ENCODE peak calls at places on chromosomes 16 and 17, in five cellular contexts. One of them, this sample, is unnamed.

GRCh38 chr16:6804461-6804860 is 528.2 kb upstream of the RBFOX1 start:
- DNase-seq in neural crest cell: no peak
- DNase-seq in stimulated activated CD4-positive, alpha-beta T cell treated with anti-CD3 and anti-CD28 coated beads, Interleukin-4, amount 100 ng/mL, for 1 hour: no peak
- DNase-seq in Ammon's horn: peak; percentile 21
- DNase-seq in GDM1: no peak
- DNase-seq in this sample: no peak

GRCh38 chr16:30664616-30665109 is 6.4 kb downstream of the FBRS start:
- DNase-seq in neural crest cell: no peak
- DNase-seq in stimulated activated CD4-positive, alpha-beta T cell treated with anti-CD3 and anti-CD28 coated beads, Interleukin-4, amount 100 ng/mL, for 1 hour: no peak
- DNase-seq in Ammon's horn: no peak
- DNase-seq in GDM1: no peak
- DNase-seq in this sample: no peak

GRCh38 chr17:6178959-6179358 is 108.8 kb downstream of the WSCD1 start:
- DNase-seq in neural crest cell: no peak
- DNase-seq in stimulated activated CD4-positive, alpha-beta T cell treated with anti-CD3 and anti-CD28 coated beads, Interleukin-4, amount 100 ng/mL, for 1 hour: no peak
- DNase-seq in Ammon's horn: no peak
- DNase-seq in GDM1: no peak
- DNase-seq in this sample: peak; percentile 42

GRCh38 chr17:76382305-76382802 is 2.1 kb upstream of the SPHK1 start:
- DNase-seq in neural crest cell: peak; percentile 85
- DNase-seq in stimulated activated CD4-positive, alpha-beta T cell treated with anti-CD3 and anti-CD28 coated beads, Interleukin-4, amount 100 ng/mL, for 1 hour: peak; percentile 46
- DNase-seq in Ammon's horn: no peak
- DNase-seq in GDM1: no peak
- DNase-seq in this sample: peak; percentile 98

GRCh38 chr16:9039208-9039607 is 52.2 kb upstream of the HAPSTR1 start:
- DNase-seq in neural crest cell: no peak
- DNase-seq in stimulated activated CD4-positive, alpha-beta T cell treated with anti-CD3 and anti-CD28 coated beads, Interleukin-4, amount 100 ng/mL, for 1 hour: no peak
- DNase-seq in Ammon's horn: no peak
- DNase-seq in GDM1: no peak
- DNase-seq in this sample: no peak

GRCh38 chr17:66373944-66374817 is 71.8 kb downstream of the PRKCA start:
- DNase-seq in neural crest cell: peak; percentile 29
- DNase-seq in stimulated activated CD4-positive, alpha-beta T cell treated with anti-CD3 and anti-CD28 coated beads, Interleukin-4, amount 100 ng/mL, for 1 hour: peak; percentile 23
- DNase-seq in Ammon's horn: peak; percentile 74
- DNase-seq in GDM1: peak; percentile 10
- DNase-seq in this sample: peak; percentile 64

GRCh38 chr17:4073983-4074830 is 68.6 kb downstream of the ZZEF1 start:
- DNase-seq in neural crest cell: no peak
- DNase-seq in stimulated activated CD4-positive, alpha-beta T cell treated with anti-CD3 and anti-CD28 coated beads, Interleukin-4, amount 100 ng/mL, for 1 hour: no peak
- DNase-seq in Ammon's horn: peak; percentile 68
- DNase-seq in GDM1: no peak
- DNase-seq in this sample: no peak

GRCh38 chr17:57110152-57110542 is 25.1 kb downstream of the AKAP1 start:
- DNase-seq in neural crest cell: no peak
- DNase-seq in stimulated activated CD4-positive, alpha-beta T cell treated with anti-CD3 and anti-CD28 coated beads, Interleukin-4, amount 100 ng/mL, for 1 hour: no peak
- DNase-seq in Ammon's horn: no peak
- DNase-seq in GDM1: no peak
- DNase-seq in this sample: no peak

GRCh38 chr16:16014329-16015224 is 65.2 kb downstream of the ABCC1 start:
- DNase-seq in neural crest cell: no peak
- DNase-seq in stimulated activated CD4-positive, alpha-beta T cell treated with anti-CD3 and anti-CD28 coated beads, Interleukin-4, amount 100 ng/mL, for 1 hour: no peak
- DNase-seq in Ammon's horn: no peak
- DNase-seq in GDM1: no peak
- DNase-seq in this sample: no peak

GRCh38 chr16:2008009-2008526 is 1.6 kb downstream of the ZNF598 start:
- DNase-seq in neural crest cell: no peak
- DNase-seq in stimulated activated CD4-positive, alpha-beta T cell treated with anti-CD3 and anti-CD28 coated beads, Interleukin-4, amount 100 ng/mL, for 1 hour: no peak
- DNase-seq in Ammon's horn: no peak
- DNase-seq in GDM1: no peak
- DNase-seq in this sample: no peak

GRCh38 chr16:14309906-14310305 is 238.8 kb downstream of the MRTFB start:
- DNase-seq in neural crest cell: no peak
- DNase-seq in stimulated activated CD4-positive, alpha-beta T cell treated with anti-CD3 and anti-CD28 coated beads, Interleukin-4, amount 100 ng/mL, for 1 hour: no peak
- DNase-seq in Ammon's horn: no peak
- DNase-seq in GDM1: no peak
- DNase-seq in this sample: no peak

GRCh38 chr17:80920406-80920805 is 71.2 kb upstream of the CHMP6 start:
- DNase-seq in neural crest cell: no peak
- DNase-seq in stimulated activated CD4-positive, alpha-beta T cell treated with anti-CD3 and anti-CD28 coated beads, Interleukin-4, amount 100 ng/mL, for 1 hour: no peak
- DNase-seq in Ammon's horn: no peak
- DNase-seq in GDM1: no peak
- DNase-seq in this sample: no peak

GRCh38 chr17:75546181-75546580 is 20.7 kb downstream of the LLGL2 start:
- DNase-seq in neural crest cell: no peak
- DNase-seq in stimulated activated CD4-positive, alpha-beta T cell treated with anti-CD3 and anti-CD28 coated beads, Interleukin-4, amount 100 ng/mL, for 1 hour: no peak
- DNase-seq in Ammon's horn: no peak
- DNase-seq in GDM1: no peak
- DNase-seq in this sample: no peak

GRCh38 chr16:50610331-50611262 is 62.4 kb downstream of the NKD1 start:
- DNase-seq in neural crest cell: no peak
- DNase-seq in stimulated activated CD4-positive, alpha-beta T cell treated with anti-CD3 and anti-CD28 coated beads, Interleukin-4, amount 100 ng/mL, for 1 hour: no peak
- DNase-seq in Ammon's horn: peak; percentile 54
- DNase-seq in GDM1: no peak
- DNase-seq in this sample: peak; percentile 84

GRCh38 chr16:19997734-19998133 is 76.0 kb downstream of the GPR139 start:
- DNase-seq in neural crest cell: no peak
- DNase-seq in stimulated activated CD4-positive, alpha-beta T cell treated with anti-CD3 and anti-CD28 coated beads, Interleukin-4, amount 100 ng/mL, for 1 hour: no peak
- DNase-seq in Ammon's horn: no peak
- DNase-seq in GDM1: no peak
- DNase-seq in this sample: no peak

GRCh38 chr16:20952144-20952797 is 51.7 kb downstream of the LYRM1 start:
- DNase-seq in neural crest cell: no peak
- DNase-seq in stimulated activated CD4-positive, alpha-beta T cell treated with anti-CD3 and anti-CD28 coated beads, Interleukin-4, amount 100 ng/mL, for 1 hour: no peak
- DNase-seq in Ammon's horn: no peak
- DNase-seq in GDM1: no peak
- DNase-seq in this sample: no peak